ENCODE peak calls at places on chromosomes 11 and 22, in six cellular contexts. One of them, this sample, is unnamed.

GRCh38 chr11:65013130-65013691 is 749 bp upstream of the ARL2 start:
- DNase-seq in HS-5: no peak
- DNase-seq in stimulated activated CD4-positive, alpha-beta T cell treated with anti-CD3 and anti-CD28 coated beads, Interleukin-1b, Interleukin-23, amount 100 ng/mL, for 24 hours: peak
- DNase-seq in IMR-90: peak
- DNase-seq in cerebellar nuclear complex: peak
- DNase-seq in activated CD4-positive, alpha-beta T cell treated with anti-CD3 and anti-CD28 coated beads, Interleukin-2, amount 50 U/mL, for 24 hours: no peak
- DNase-seq in this sample: no peak

GRCh38 chr22:35739642-35740041 is 22.0 kb downstream of the APOL5 start:
- DNase-seq in HS-5: no peak
- DNase-seq in stimulated activated CD4-positive, alpha-beta T cell treated with anti-CD3 and anti-CD28 coated beads, Interleukin-1b, Interleukin-23, amount 100 ng/mL, for 24 hours: no peak
- DNase-seq in IMR-90: no peak
- DNase-seq in cerebellar nuclear complex: no peak
- DNase-seq in activated CD4-positive, alpha-beta T cell treated with anti-CD3 and anti-CD28 coated beads, Interleukin-2, amount 50 U/mL, for 24 hours: no peak
- DNase-seq in this sample: no peak

GRCh38 chr11:86896486-86896885 is 58.7 kb downstream of the FZD4 start:
- DNase-seq in HS-5: no peak
- DNase-seq in stimulated activated CD4-positive, alpha-beta T cell treated with anti-CD3 and anti-CD28 coated beads, Interleukin-1b, Interleukin-23, amount 100 ng/mL, for 24 hours: no peak
- DNase-seq in IMR-90: peak
- DNase-seq in cerebellar nuclear complex: no peak
- DNase-seq in activated CD4-positive, alpha-beta T cell treated with anti-CD3 and anti-CD28 coated beads, Interleukin-2, amount 50 U/mL, for 24 hours: no peak
- DNase-seq in this sample: peak

GRCh38 chr22:49010901-49011300 is 816.8 kb downstream of the BRD1 start:
- DNase-seq in HS-5: no peak
- DNase-seq in stimulated activated CD4-positive, alpha-beta T cell treated with anti-CD3 and anti-CD28 coated beads, Interleukin-1b, Interleukin-23, amount 100 ng/mL, for 24 hours: no peak
- DNase-seq in IMR-90: no peak
- DNase-seq in cerebellar nuclear complex: no peak
- DNase-seq in activated CD4-positive, alpha-beta T cell treated with anti-CD3 and anti-CD28 coated beads, Interleukin-2, amount 50 U/mL, for 24 hours: no peak
- DNase-seq in this sample: no peak

GRCh38 chr22:41870786-41871185 is 37.9 kb downstream of the SREBF2 start:
- DNase-seq in HS-5: no peak
- DNase-seq in stimulated activated CD4-positive, alpha-beta T cell treated with anti-CD3 and anti-CD28 coated beads, Interleukin-1b, Interleukin-23, amount 100 ng/mL, for 24 hours: no peak
- DNase-seq in IMR-90: no peak
- DNase-seq in cerebellar nuclear complex: peak
- DNase-seq in activated CD4-positive, alpha-beta T cell treated with anti-CD3 and anti-CD28 coated beads, Interleukin-2, amount 50 U/mL, for 24 hours: no peak
- DNase-seq in this sample: no peak

GRCh38 chr22:44403930-44404329 is 91.2 kb upstream of the SHISAL1 start:
- DNase-seq in HS-5: no peak
- DNase-seq in stimulated activated CD4-positive, alpha-beta T cell treated with anti-CD3 and anti-CD28 coated beads, Interleukin-1b, Interleukin-23, amount 100 ng/mL, for 24 hours: no peak
- DNase-seq in IMR-90: no peak
- DNase-seq in cerebellar nuclear complex: no peak
- DNase-seq in activated CD4-positive, alpha-beta T cell treated with anti-CD3 and anti-CD28 coated beads, Interleukin-2, amount 50 U/mL, for 24 hours: no peak
- DNase-seq in this sample: no peak

GRCh38 chr11:95789506-95790122 is at the start of gene FAM76B:
- DNase-seq in HS-5: peak
- DNase-seq in stimulated activated CD4-positive, alpha-beta T cell treated with anti-CD3 and anti-CD28 coated beads, Interleukin-1b, Interleukin-23, amount 100 ng/mL, for 24 hours: peak
- DNase-seq in IMR-90: peak
- DNase-seq in cerebellar nuclear complex: peak
- DNase-seq in activated CD4-positive, alpha-beta T cell treated with anti-CD3 and anti-CD28 coated beads, Interleukin-2, amount 50 U/mL, for 24 hours: peak
- DNase-seq in this sample: peak

GRCh38 chr11:18790820-18791174 is 801 bp downstream of the PTPN5 start:
- DNase-seq in HS-5: no peak
- DNase-seq in stimulated activated CD4-positive, alpha-beta T cell treated with anti-CD3 and anti-CD28 coated beads, Interleukin-1b, Interleukin-23, amount 100 ng/mL, for 24 hours: no peak
- DNase-seq in IMR-90: no peak
- DNase-seq in cerebellar nuclear complex: no peak
- DNase-seq in activated CD4-positive, alpha-beta T cell treated with anti-CD3 and anti-CD28 coated beads, Interleukin-2, amount 50 U/mL, for 24 hours: no peak
- DNase-seq in this sample: no peak

GRCh38 chr11:65042899-65043298 is 1.9 kb downstream of the SAC3D1 start:
- DNase-seq in HS-5: no peak
- DNase-seq in stimulated activated CD4-positive, alpha-beta T cell treated with anti-CD3 and anti-CD28 coated beads, Interleukin-1b, Interleukin-23, amount 100 ng/mL, for 24 hours: no peak
- DNase-seq in IMR-90: no peak
- DNase-seq in cerebellar nuclear complex: no peak
- DNase-seq in activated CD4-positive, alpha-beta T cell treated with anti-CD3 and anti-CD28 coated beads, Interleukin-2, amount 50 U/mL, for 24 hours: no peak
- DNase-seq in this sample: no peak

GRCh38 chr11:3841426-3842304 is 906 bp upstream of the RHOG start:
- DNase-seq in HS-5: peak
- DNase-seq in stimulated activated CD4-positive, alpha-beta T cell treated with anti-CD3 and anti-CD28 coated beads, Interleukin-1b, Interleukin-23, amount 100 ng/mL, for 24 hours: peak
- DNase-seq in IMR-90: peak
- DNase-seq in cerebellar nuclear complex: peak
- DNase-seq in activated CD4-positive, alpha-beta T cell treated with anti-CD3 and anti-CD28 coated beads, Interleukin-2, amount 50 U/mL, for 24 hours: no peak
- DNase-seq in this sample: peak

GRCh38 chr22:25745341-25746011 is 3.5 kb downstream of the MYO18B start:
- DNase-seq in HS-5: no peak
- DNase-seq in stimulated activated CD4-positive, alpha-beta T cell treated with anti-CD3 and anti-CD28 coated beads, Interleukin-1b, Interleukin-23, amount 100 ng/mL, for 24 hours: no peak
- DNase-seq in IMR-90: peak
- DNase-seq in cerebellar nuclear complex: no peak
- DNase-seq in activated CD4-positive, alpha-beta T cell treated with anti-CD3 and anti-CD28 coated beads, Interleukin-2, amount 50 U/mL, for 24 hours: no peak
- DNase-seq in this sample: peak